ENCODE peak calls at places on chromosome 1, in ten cellular contexts. One of them, this sample, is unnamed.

GRCh38 chr1:44733784-44734183 is 2.8 kb upstream of the RNU5D-1 start:
- DNase-seq in lower leg skin: no peak
- DNase-seq in upper lobe of right lung: no peak
- DNase-seq in MM.1S: no peak
- DNase-seq in cardiac muscle cell: no peak
- DNase-seq in endodermal cell: no peak
- DNase-seq in A549: no peak
- DNase-seq in tibial nerve: no peak
- DNase-seq in AG10803: no peak
- DNase-seq in esophagus squamous epithelium: no peak
- DNase-seq in this sample: no peak

GRCh38 chr1:33343539-33343938 is 22.6 kb upstream of the A3GALT2 start:
- DNase-seq in lower leg skin: no peak
- DNase-seq in upper lobe of right lung: no peak
- DNase-seq in MM.1S: no peak
- DNase-seq in cardiac muscle cell: no peak
- DNase-seq in endodermal cell: no peak
- DNase-seq in A549: no peak
- DNase-seq in tibial nerve: no peak
- DNase-seq in AG10803: no peak
- DNase-seq in esophagus squamous epithelium: no peak
- DNase-seq in this sample: peak

GRCh38 chr1:111218947-111219346 is 8.6 kb upstream of the CHI3L2 start:
- DNase-seq in lower leg skin: no peak
- DNase-seq in upper lobe of right lung: no peak
- DNase-seq in MM.1S: no peak
- DNase-seq in cardiac muscle cell: no peak
- DNase-seq in endodermal cell: no peak
- DNase-seq in A549: no peak
- DNase-seq in tibial nerve: no peak
- DNase-seq in AG10803: no peak
- DNase-seq in esophagus squamous epithelium: no peak
- DNase-seq in this sample: no peak

GRCh38 chr1:182111496-182111895 is 50.0 kb upstream of the ZNF648 start:
- DNase-seq in lower leg skin: peak
- DNase-seq in upper lobe of right lung: no peak
- DNase-seq in MM.1S: no peak
- DNase-seq in cardiac muscle cell: no peak
- DNase-seq in endodermal cell: no peak
- DNase-seq in A549: no peak
- DNase-seq in tibial nerve: no peak
- DNase-seq in AG10803: no peak
- DNase-seq in esophagus squamous epithelium: no peak
- DNase-seq in this sample: no peak

GRCh38 chr1:29713857-29714256 is 477.5 kb downstream of the PTPRU start:
- DNase-seq in lower leg skin: no peak
- DNase-seq in upper lobe of right lung: no peak
- DNase-seq in MM.1S: no peak
- DNase-seq in cardiac muscle cell: no peak
- DNase-seq in endodermal cell: no peak
- DNase-seq in A549: no peak
- DNase-seq in tibial nerve: no peak
- DNase-seq in AG10803: peak
- DNase-seq in esophagus squamous epithelium: no peak
- DNase-seq in this sample: peak

GRCh38 chr1:94014635-94015488 is 105.6 kb upstream of the GCLM start:
- DNase-seq in lower leg skin: no peak
- DNase-seq in upper lobe of right lung: no peak
- DNase-seq in MM.1S: no peak
- DNase-seq in cardiac muscle cell: no peak
- DNase-seq in endodermal cell: no peak
- DNase-seq in A549: no peak
- DNase-seq in tibial nerve: no peak
- DNase-seq in AG10803: peak
- DNase-seq in esophagus squamous epithelium: no peak
- DNase-seq in this sample: peak

GRCh38 chr1:38330799-38331198 is 284.2 kb upstream of the POU3F1 start:
- DNase-seq in lower leg skin: no peak
- DNase-seq in upper lobe of right lung: no peak
- DNase-seq in MM.1S: no peak
- DNase-seq in cardiac muscle cell: no peak
- DNase-seq in endodermal cell: no peak
- DNase-seq in A549: no peak
- DNase-seq in tibial nerve: no peak
- DNase-seq in AG10803: no peak
- DNase-seq in esophagus squamous epithelium: no peak
- DNase-seq in this sample: no peak

GRCh38 chr1:159211331-159212136 is 6.9 kb downstream of the ACKR1 start:
- DNase-seq in lower leg skin: no peak
- DNase-seq in upper lobe of right lung: no peak
- DNase-seq in MM.1S: peak
- DNase-seq in cardiac muscle cell: peak
- DNase-seq in endodermal cell: peak
- DNase-seq in A549: no peak
- DNase-seq in tibial nerve: no peak
- DNase-seq in AG10803: no peak
- DNase-seq in esophagus squamous epithelium: no peak
- DNase-seq in this sample: peak

GRCh38 chr1:82494117-82494516 is 693.4 kb downstream of the ADGRL2 start:
- DNase-seq in lower leg skin: no peak
- DNase-seq in upper lobe of right lung: no peak
- DNase-seq in MM.1S: no peak
- DNase-seq in cardiac muscle cell: no peak
- DNase-seq in endodermal cell: no peak
- DNase-seq in A549: no peak
- DNase-seq in tibial nerve: no peak
- DNase-seq in AG10803: no peak
- DNase-seq in esophagus squamous epithelium: no peak
- DNase-seq in this sample: no peak

GRCh38 chr1:241485554-241485992 is 34.0 kb downstream of the FH start:
- DNase-seq in lower leg skin: no peak
- DNase-seq in upper lobe of right lung: no peak
- DNase-seq in MM.1S: peak
- DNase-seq in cardiac muscle cell: no peak
- DNase-seq in endodermal cell: peak
- DNase-seq in A549: peak
- DNase-seq in tibial nerve: no peak
- DNase-seq in AG10803: peak
- DNase-seq in esophagus squamous epithelium: no peak
- DNase-seq in this sample: peak

GRCh38 chr1:27353166-27353565 is 11.3 kb downstream of the SYTL1 start:
- DNase-seq in lower leg skin: no peak
- DNase-seq in upper lobe of right lung: no peak
- DNase-seq in MM.1S: no peak
- DNase-seq in cardiac muscle cell: no peak
- DNase-seq in endodermal cell: no peak
- DNase-seq in A549: no peak
- DNase-seq in tibial nerve: no peak
- DNase-seq in AG10803: no peak
- DNase-seq in esophagus squamous epithelium: no peak
- DNase-seq in this sample: no peak

GRCh38 chr1:27353629-27354028 is 11.8 kb downstream of the SYTL1 start:
- DNase-seq in lower leg skin: no peak
- DNase-seq in upper lobe of right lung: no peak
- DNase-seq in MM.1S: no peak
- DNase-seq in cardiac muscle cell: no peak
- DNase-seq in endodermal cell: no peak
- DNase-seq in A549: no peak
- DNase-seq in tibial nerve: no peak
- DNase-seq in AG10803: no peak
- DNase-seq in esophagus squamous epithelium: no peak
- DNase-seq in this sample: no peak

GRCh38 chr1:27349784-27350672 is 8.2 kb downstream of the SYTL1 start:
- DNase-seq in lower leg skin: peak
- DNase-seq in upper lobe of right lung: peak
- DNase-seq in MM.1S: peak
- DNase-seq in cardiac muscle cell: peak
- DNase-seq in endodermal cell: peak
- DNase-seq in A549: peak
- DNase-seq in tibial nerve: no peak
- DNase-seq in AG10803: peak
- DNase-seq in esophagus squamous epithelium: no peak
- DNase-seq in this sample: peak

GRCh38 chr1:27350673-27351540 is 9.1 kb downstream of the SYTL1 start:
- DNase-seq in lower leg skin: no peak
- DNase-seq in upper lobe of right lung: peak
- DNase-seq in MM.1S: no peak
- DNase-seq in cardiac muscle cell: peak
- DNase-seq in endodermal cell: peak
- DNase-seq in A549: no peak
- DNase-seq in tibial nerve: no peak
- DNase-seq in AG10803: no peak
- DNase-seq in esophagus squamous epithelium: no peak
- DNase-seq in this sample: no peak

GRCh38 chr1:27351541-27352107 is 9.8 kb downstream of the SYTL1 start:
- DNase-seq in lower leg skin: no peak
- DNase-seq in upper lobe of right lung: no peak
- DNase-seq in MM.1S: no peak
- DNase-seq in cardiac muscle cell: no peak
- DNase-seq in endodermal cell: no peak
- DNase-seq in A549: no peak
- DNase-seq in tibial nerve: no peak
- DNase-seq in AG10803: no peak
- DNase-seq in esophagus squamous epithelium: no peak
- DNase-seq in this sample: no peak
- H3K4me3 ChIP-seq in lower leg skin: no peak
- H3K4me3 ChIP-seq in upper lobe of right lung: no peak
- H3K4me3 ChIP-seq in MM.1S: no peak
- H3K4me3 ChIP-seq in cardiac muscle cell: peak
- H3K4me3 ChIP-seq in endodermal cell: peak
- H3K4me3 ChIP-seq in A549: no peak
- H3K4me3 ChIP-seq in tibial nerve: no peak
- H3K4me3 ChIP-seq in AG10803: no peak
- H3K4me3 ChIP-seq in esophagus squamous epithelium: no peak
- H3K4me3 ChIP-seq in this sample: no peak

DNA sequence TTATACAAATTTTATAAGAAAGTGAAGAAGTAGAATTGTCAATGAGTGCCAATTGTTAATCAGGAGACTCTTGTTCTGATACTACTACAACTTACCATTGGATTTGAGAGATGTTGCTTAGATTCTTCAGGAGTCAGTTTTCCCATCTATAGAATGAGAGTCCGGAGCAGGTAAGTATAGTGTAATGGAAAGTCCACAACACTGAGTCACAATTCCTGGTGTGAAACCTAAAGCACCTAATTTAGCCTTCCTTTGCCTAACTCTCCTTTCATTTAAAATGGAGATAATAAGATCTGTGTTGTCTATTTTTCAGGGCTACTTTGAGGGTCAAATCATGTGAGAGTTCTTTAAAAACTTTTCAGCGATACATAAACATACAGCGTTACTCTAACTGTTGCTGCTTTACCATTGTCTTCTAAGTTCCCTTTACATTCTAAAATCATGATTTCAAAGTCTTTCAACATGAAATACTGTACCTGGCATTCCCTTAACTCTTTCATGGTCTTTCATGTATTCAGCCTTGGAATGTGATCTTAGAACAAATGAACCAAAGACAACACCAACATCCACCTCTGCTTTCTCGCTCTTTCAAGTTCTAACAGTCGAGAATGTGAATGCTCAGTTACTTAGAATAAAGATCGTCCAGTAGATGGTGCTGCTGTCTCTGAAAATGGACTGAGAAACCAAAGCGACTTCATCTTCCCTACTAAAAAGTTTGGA is 90.9 kb downstream of the SLC30A10 start:
- DNase-seq in lower leg skin: no peak
- DNase-seq in upper lobe of right lung: no peak
- DNase-seq in MM.1S: peak
- DNase-seq in cardiac muscle cell: peak
- DNase-seq in endodermal cell: peak
- DNase-seq in A549: peak
- DNase-seq in tibial nerve: no peak
- DNase-seq in AG10803: peak
- DNase-seq in esophagus squamous epithelium: no peak
- DNase-seq in this sample: peak
- TF ChIP-seq CTCF in lower leg skin: no peak
- TF ChIP-seq CTCF in upper lobe of right lung: peak
- TF ChIP-seq CTCF in MM.1S: peak
- TF ChIP-seq CTCF in cardiac muscle cell: peak
- TF ChIP-seq CTCF in endodermal cell: peak
- TF ChIP-seq CTCF in A549: peak
- TF ChIP-seq CTCF in tibial nerve: peak
- TF ChIP-seq CTCF in AG10803: peak
- TF ChIP-seq CTCF in esophagus squamous epithelium: no peak
- TF ChIP-seq CTCF in this sample: peak

GRCh38 chr1:47228644-47229030 is 3.4 kb downstream of the TAL1 start:
- DNase-seq in lower leg skin: peak
- DNase-seq in upper lobe of right lung: no peak
- DNase-seq in MM.1S: no peak
- DNase-seq in cardiac muscle cell: no peak
- DNase-seq in endodermal cell: no peak
- DNase-seq in A549: no peak
- DNase-seq in tibial nerve: no peak
- DNase-seq in AG10803: no peak
- DNase-seq in esophagus squamous epithelium: no peak
- DNase-seq in this sample: no peak
- H3K4me3 ChIP-seq in lower leg skin: no peak
- H3K4me3 ChIP-seq in upper lobe of right lung: peak
- H3K4me3 ChIP-seq in MM.1S: no peak
- H3K4me3 ChIP-seq in cardiac muscle cell: no peak
- H3K4me3 ChIP-seq in endodermal cell: no peak
- H3K4me3 ChIP-seq in A549: no peak
- H3K4me3 ChIP-seq in tibial nerve: no peak
- H3K4me3 ChIP-seq in AG10803: no peak
- H3K4me3 ChIP-seq in esophagus squamous epithelium: no peak
- H3K4me3 ChIP-seq in this sample: no peak

DNA sequence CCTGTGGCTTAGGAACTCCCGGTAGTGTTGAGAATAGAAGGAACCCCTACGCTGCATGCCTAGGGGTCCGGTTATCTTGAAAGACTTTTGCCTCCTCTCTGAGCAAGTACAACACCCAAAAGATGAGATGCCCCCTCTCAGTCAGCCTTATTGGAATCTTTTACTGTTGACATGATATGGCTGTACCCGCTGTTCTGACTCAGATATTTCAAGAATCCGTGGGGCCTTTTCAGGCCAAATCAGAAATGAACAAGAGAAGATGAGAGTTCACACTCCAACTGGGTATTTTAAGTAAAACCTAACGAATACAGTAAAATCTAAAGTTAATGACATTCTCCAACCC is 164.2 kb downstream of the PPIAL4G start:
- DNase-seq in lower leg skin: no peak
- DNase-seq in upper lobe of right lung: no peak
- DNase-seq in MM.1S: no peak
- DNase-seq in cardiac muscle cell: no peak
- DNase-seq in endodermal cell: no peak
- DNase-seq in A549: no peak
- DNase-seq in tibial nerve: no peak
- DNase-seq in AG10803: no peak
- DNase-seq in esophagus squamous epithelium: no peak
- DNase-seq in this sample: no peak
- TF ChIP-seq CTCF in lower leg skin: no peak
- TF ChIP-seq CTCF in upper lobe of right lung: no peak
- TF ChIP-seq CTCF in MM.1S: no peak
- TF ChIP-seq CTCF in cardiac muscle cell: no peak
- TF ChIP-seq CTCF in endodermal cell: no peak
- TF ChIP-seq CTCF in A549: no peak
- TF ChIP-seq CTCF in tibial nerve: no peak
- TF ChIP-seq CTCF in AG10803: no peak
- TF ChIP-seq CTCF in esophagus squamous epithelium: no peak
- TF ChIP-seq CTCF in this sample: no peak